ENCODE peak calls at places on chromosomes 7 and 10, in five cellular contexts. O, U, Y, X and N are unnamed samples.
A peak's percentile ranks its signal among the peaks of the same experiment; 100 is the strongest.

GRCh38 chr7:77626515-77627306 is 69.5 kb upstream of the RSBN1L start:
- DNase-seq in O (no peak), U (no peak), Y (no peak), X (no peak), N (no peak)

GRCh38 chr7:144670251-144670650 is 165.6 kb downstream of the TPK1 start:
- DNase-seq in O (no peak), U (no peak), Y (no peak), X (no peak), N (no peak)

GRCh38 chr7:44990520-44991023 is 9.4 kb upstream of the CCM2 start:
- DNase-seq in O (no peak), U (no peak), Y (no peak), X (no peak), N (no peak)

GRCh38 chr10:80464557-80465466 is 10.7 kb downstream of the TSPAN14 start:
- DNase-seq in O (peak; percentile 73), U (peak; percentile 97), Y (no peak), X (no peak), N (peak; percentile 47)

GRCh38 chr10:9545073-9545472 is 1472.6 kb upstream of the CELF2 start:
- DNase-seq in O (no peak), U (no peak), Y (no peak), X (no peak), N (no peak)

GRCh38 chr7:157690833-157691382 is 354.1 kb downstream of the DNAJB6 start:
- DNase-seq in O (peak; percentile 50), U (peak; percentile 7), Y (no peak), X (peak; percentile 21), N (peak; percentile 48)

GRCh38 chr10:79434816-79435215 is 10.6 kb downstream of the ZCCHC24 start:
- DNase-seq in O (peak; percentile 79), U (no peak), Y (no peak), X (no peak), N (no peak)

GRCh38 chr7:51217804-51218203 is 98.8 kb downstream of the COBL start:
- DNase-seq in O (no peak), U (no peak), Y (no peak), X (no peak), N (no peak)

GRCh38 chr7:100126239-100126930 is 382 bp upstream of the MBLAC1 start:
- DNase-seq in O (no peak), U (no peak), Y (no peak), X (no peak), N (no peak)

GRCh38 chr10:112215342-112215774 is 31.8 kb upstream of the GPAM start:
- DNase-seq in O (no peak), U (peak; percentile 72), Y (no peak), X (no peak), N (peak; percentile 62)

GRCh38 chr10:21368022-21368582 is 157.4 kb downstream of the SKIDA1 start:
- DNase-seq in O (no peak), U (no peak), Y (no peak), X (no peak), N (no peak)

GRCh38 chr7:139702811-139703467 is 74.9 kb downstream of the HIPK2 start:
- DNase-seq in O (no peak), U (no peak), Y (no peak), X (peak; percentile 30), N (peak; percentile 25)

GRCh38 chr10:3482200-3482993 is 302.6 kb downstream of the KLF6 start:
- DNase-seq in O (peak; percentile 50), U (peak; percentile 30), Y (no peak), X (peak; percentile 65), N (peak; percentile 49)
- TF ChIP-seq EP300 in O (no peak), U (no peak), Y (no peak), X (peak; percentile 87), N (no peak)

GRCh38 chr7:155457544-155458316 is at the start of gene EN2:
- DNase-seq in O (peak; percentile 45), U (no peak), Y (no peak), X (no peak), N (no peak)
- H3K4me1 ChIP-seq in O (peaks cover 4% of the 10 kb centered on the region), U (no peaks in the 10 kb centered on the region), Y (peaks cover 19% of the 10 kb centered on the region), X (peaks cover 29% of the 10 kb centered on the region), N (peaks cover 62% of the 10 kb centered on the region)

DNA sequence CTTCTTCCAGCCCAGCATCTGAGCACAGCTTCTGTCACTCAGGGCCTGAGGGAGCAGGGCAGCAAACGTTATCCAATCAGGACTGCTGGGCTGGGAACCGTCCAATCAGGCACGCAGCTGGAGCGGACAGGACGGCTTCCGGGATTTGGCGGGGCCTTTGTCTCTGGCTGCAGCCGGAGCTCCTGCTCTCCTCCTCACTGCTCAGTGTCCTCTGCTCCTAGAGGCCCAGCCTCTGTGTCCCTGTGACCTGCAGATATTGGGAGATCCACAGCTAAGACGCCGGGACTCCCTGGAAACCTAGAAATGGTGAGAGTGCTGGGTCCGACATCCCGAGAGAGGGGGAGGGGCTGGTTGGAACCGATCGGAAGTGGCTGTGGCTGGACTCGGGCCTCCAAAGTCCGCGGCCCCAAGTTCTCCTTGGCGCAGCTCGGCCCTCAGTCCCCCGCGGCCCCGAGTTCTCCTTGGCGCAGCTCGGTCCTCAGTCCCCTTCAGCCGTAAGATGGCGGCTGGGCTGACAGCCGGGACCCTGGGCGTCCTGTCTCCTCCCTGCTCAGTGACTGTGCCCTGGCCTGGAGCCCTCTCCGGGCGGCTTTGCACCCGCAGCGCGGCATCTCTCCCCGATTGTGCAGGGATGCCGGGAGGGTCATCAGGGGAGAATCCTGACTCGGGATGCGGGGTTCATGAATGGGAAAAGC is at the start of gene ZNF107:
- DNase-seq in O (peak; percentile 90), U (peak; percentile 92), Y (peak; percentile 95), X (peak; percentile 92), N (peak; percentile 88)
- TF ChIP-seq POLR2A in O (no peak), U (peak; percentile 64), Y (peak; percentile 53), X (peak; percentile 50), N (no peak)

GRCh38 chr10:22607261-22607660 is 107.1 kb downstream of the PIP4K2A start:
- DNase-seq in O (no peak), U (no peak), Y (no peak), X (no peak), N (no peak)

GRCh38 chr10:22604314-22605091 is 109.9 kb downstream of the PIP4K2A start:
- DNase-seq in O (no peak), U (no peak), Y (no peak), X (no peak), N (no peak)

GRCh38 chr10:22603581-22603980 is 110.8 kb downstream of the PIP4K2A start:
- DNase-seq in O (no peak), U (no peak), Y (no peak), X (no peak), N (no peak)

GRCh38 chr10:22606164-22606614 is 108.2 kb downstream of the PIP4K2A start:
- DNase-seq in O (no peak), U (peak; percentile 84), Y (no peak), X (peak; percentile 56), N (no peak)

GRCh38 chr10:22605168-22605567 is 109.2 kb downstream of the PIP4K2A start:
- DNase-seq in O (no peak), U (no peak), Y (no peak), X (no peak), N (no peak)
- TF ChIP-seq EP300 in O (no peak), U (no peak), Y (no peak), X (no peak), N (no peak)

DNA sequence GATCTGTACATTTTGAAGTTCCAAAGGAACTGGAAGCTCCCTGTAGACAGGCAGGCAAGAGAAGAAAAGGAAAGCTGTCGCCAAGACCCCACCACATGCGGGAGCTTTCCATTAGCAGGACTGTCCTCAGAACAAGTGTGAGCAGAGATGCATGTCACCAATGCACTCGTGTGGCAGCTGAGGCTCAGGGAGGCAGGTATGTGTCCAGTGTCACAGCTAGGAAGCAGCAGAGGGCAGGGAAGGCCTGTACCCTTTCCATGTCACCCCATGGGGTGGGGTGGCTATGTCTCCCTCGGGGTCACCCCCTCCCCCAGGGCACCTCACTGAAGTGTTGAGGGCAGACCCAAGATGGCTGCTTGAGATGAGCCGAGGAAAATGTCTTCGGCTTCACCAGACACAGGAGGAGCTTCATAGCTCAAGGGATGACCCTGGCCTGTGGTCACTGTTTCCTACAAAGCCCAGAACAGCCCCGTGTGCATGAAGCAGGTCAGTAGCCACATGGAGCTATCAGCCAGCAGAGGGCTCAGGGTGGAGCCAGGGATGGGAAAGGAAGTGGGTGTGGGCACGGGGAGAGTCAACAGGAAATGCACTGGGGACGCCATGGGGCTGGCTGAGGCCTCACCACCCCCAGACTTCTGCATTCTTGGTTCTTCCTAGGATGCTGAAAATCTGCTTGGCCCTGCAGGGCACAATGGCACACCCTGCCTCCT is 96.6 kb downstream of the FAM53B start:
- DNase-seq in O (no peak), U (peak; percentile 24), Y (peak; percentile 22), X (peak; percentile 79), N (peak; percentile 65)
- H3K4me1 ChIP-seq in O (peaks cover 42% of the 10 kb centered on the region), U (peaks cover 48% of the 10 kb centered on the region), Y (peaks cover 15% of the 10 kb centered on the region), X (peaks cover 35% of the 10 kb centered on the region), N (peaks cover 93% of the 10 kb centered on the region)

DNA sequence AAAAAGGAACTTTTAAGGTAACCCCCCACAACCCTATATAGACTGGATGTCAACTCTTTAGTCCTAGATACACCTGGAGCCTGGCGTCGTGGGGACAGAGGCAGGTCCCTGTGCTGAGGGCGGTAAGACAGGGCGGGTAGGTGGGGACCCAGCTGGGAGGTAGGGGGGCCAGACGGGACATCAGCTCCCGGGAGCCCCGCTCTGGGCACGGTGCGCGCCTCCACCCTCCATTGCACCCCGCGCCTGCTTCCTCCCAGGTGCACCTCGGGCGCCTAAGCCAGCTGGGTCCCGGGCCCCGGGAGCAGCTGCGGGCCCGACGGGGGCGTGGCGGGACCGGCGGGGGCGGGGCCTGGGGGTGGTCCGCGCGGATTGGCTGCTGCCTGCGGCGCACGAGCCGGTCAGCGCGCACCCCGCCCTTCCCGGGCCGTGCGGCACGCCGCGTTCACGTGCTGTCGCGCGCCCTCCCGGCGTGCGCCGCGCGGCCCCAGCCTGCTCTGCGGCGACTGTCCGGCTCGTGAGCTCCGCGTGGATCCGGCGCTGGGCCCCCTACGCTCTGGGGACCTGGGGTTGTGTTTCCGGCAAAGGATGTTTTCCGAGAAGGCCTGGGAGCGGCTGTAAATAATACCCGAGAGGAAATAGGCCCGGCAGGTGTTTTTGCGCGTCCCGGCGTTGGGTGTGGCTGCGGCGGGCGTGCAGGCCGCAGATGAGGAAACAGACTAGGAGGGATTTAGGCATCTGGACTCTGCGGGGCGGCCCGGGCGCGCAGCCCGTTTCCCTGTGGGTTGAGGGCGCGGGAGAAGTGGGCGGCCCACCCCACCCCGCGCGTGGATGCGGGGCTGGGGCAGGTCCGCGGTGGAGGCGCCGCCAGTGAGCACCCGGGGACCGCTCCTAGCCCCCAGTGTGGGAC is 39.1 kb upstream of the PFKFB3 start:
- DNase-seq in O (peak; percentile 95), U (no peak), Y (peak; percentile 80), X (peak; percentile 94), N (peak; percentile 91)
- TF ChIP-seq POLR2A in O (peak; percentile 80), U (no peak), Y (peak; percentile 61), X (peak; percentile 76), N (peak; percentile 8)

DNA sequence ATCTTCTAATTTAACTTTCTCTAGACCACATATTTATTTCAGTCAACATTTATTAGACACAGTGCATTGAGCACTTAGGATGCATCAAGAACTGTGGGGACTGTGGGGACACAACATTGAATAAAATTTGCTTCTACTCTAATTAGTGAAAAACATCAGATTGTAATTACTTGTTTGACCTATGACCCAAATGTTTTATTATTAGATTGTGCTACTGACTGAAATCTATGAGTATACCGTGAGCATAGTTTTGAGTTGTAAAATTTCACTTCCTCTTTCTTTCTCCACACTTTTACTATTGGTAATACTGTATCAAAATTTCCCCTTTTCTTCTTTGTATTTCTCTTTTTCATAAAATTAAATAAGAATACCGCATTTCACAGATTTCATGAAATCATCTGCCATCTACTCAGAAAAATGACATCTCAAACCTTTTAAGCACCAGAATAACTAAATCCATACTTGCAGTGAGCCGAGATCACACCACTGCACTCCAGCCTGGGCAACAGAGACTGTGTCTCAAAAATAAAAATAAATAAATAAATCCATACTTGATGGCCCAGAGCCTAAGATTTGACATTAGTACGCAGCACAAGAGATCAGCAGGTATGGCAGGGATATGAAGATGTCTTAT is 25.4 kb upstream of the INPP5F start:
- DNase-seq in O (no peak), U (no peak), Y (no peak), X (no peak), N (no peak)
- TF ChIP-seq EP300 in O (no peak), U (no peak), Y (no peak), X (no peak), N (no peak)